ENCODE peak calls at places on chromosomes 13 and 19, in seven cellular contexts. Y, T, G, J, E, W and A are unnamed samples.

GRCh38 chr19:49391581-49392399 is 3.7 kb downstream of the KASH5 start:
- DNase-seq in Y (peak), T (peak), G (peak), J (peak), E (peak), W (peak), A (peak)

GRCh38 chr13:69363360-69363759 is 744.3 kb upstream of the ATXN8OS start:
- DNase-seq in Y (no peak), T (no peak), G (no peak), J (no peak), E (no peak), W (no peak), A (no peak)

GRCh38 chr13:44364019-44364418 is 9.6 kb upstream of the SERP2 start:
- DNase-seq in Y (no peak), T (no peak), G (no peak), J (no peak), E (no peak), W (no peak), A (no peak)

GRCh38 chr19:44903602-44904425 is 1.8 kb upstream of the APOE start:
- DNase-seq in Y (peak), T (peak), G (peak), J (peak), E (peak), W (peak), A (peak)

GRCh38 chr13:50410921-50411712 is 395.9 kb downstream of the KCNRG start:
- DNase-seq in Y (peak), T (peak), G (no peak), J (no peak), E (peak), W (peak), A (no peak)

GRCh38 chr13:24982333-24982999 is 113.5 kb upstream of the PABPC3 start:
- DNase-seq in Y (no peak), T (no peak), G (peak), J (no peak), E (no peak), W (no peak), A (no peak)

GRCh38 chr19:16447015-16447384 is 24.8 kb downstream of the EPS15L1 start:
- DNase-seq in Y (peak), T (peak), G (peak), J (peak), E (peak), W (peak), A (peak)

GRCh38 chr13:32984857-32985626 is 31.2 kb upstream of the KL start:
- DNase-seq in Y (no peak), T (peak), G (no peak), J (no peak), E (no peak), W (peak), A (no peak)

GRCh38 chr13:31859546-31859945 is 120.2 kb downstream of the RXFP2 start:
- DNase-seq in Y (no peak), T (no peak), G (no peak), J (no peak), E (peak), W (no peak), A (no peak)

GRCh38 chr19:10431254-10431942 is 11.1 kb downstream of the PDE4A start:
- DNase-seq in Y (peak), T (no peak), G (peak), J (no peak), E (peak), W (no peak), A (peak)

GRCh38 chr13:92390217-92390616 is 836.4 kb upstream of the GPC6 start:
- DNase-seq in Y (no peak), T (no peak), G (no peak), J (no peak), E (no peak), W (no peak), A (no peak)

GRCh38 chr19:47623151-47623920 is 14.4 kb downstream of the BICRA start:
- DNase-seq in Y (no peak), T (no peak), G (no peak), J (no peak), E (no peak), W (no peak), A (no peak)

GRCh38 chr19:45161715-45162463 is 1.1 kb upstream of the NKPD1 start:
- DNase-seq in Y (no peak), T (no peak), G (no peak), J (no peak), E (peak), W (peak), A (peak)

GRCh38 chr19:1275260-1275975 is at the start of gene FAM174C:
- DNase-seq in Y (peak), T (peak), G (peak), J (peak), E (peak), W (peak), A (peak)

GRCh38 chr19:45448887-45449299 is 18.9 kb upstream of the FOSB start:
- DNase-seq in Y (peak), T (peak), G (no peak), J (no peak), E (no peak), W (peak), A (no peak)

GRCh38 chr19:7295912-7296486 is 1.8 kb upstream of the INSR start:
- DNase-seq in Y (no peak), T (no peak), G (no peak), J (no peak), E (no peak), W (no peak), A (no peak)

GRCh38 chr13:102128216-102128800 is 273.5 kb downstream of the FGF14 start:
- DNase-seq in Y (peak), T (peak), G (no peak), J (no peak), E (peak), W (peak), A (peak)

GRCh38 chr13:112671359-112671758 is 18.5 kb upstream of the ATP11A start:
- DNase-seq in Y (no peak), T (no peak), G (no peak), J (no peak), E (no peak), W (no peak), A (no peak)

DNA sequence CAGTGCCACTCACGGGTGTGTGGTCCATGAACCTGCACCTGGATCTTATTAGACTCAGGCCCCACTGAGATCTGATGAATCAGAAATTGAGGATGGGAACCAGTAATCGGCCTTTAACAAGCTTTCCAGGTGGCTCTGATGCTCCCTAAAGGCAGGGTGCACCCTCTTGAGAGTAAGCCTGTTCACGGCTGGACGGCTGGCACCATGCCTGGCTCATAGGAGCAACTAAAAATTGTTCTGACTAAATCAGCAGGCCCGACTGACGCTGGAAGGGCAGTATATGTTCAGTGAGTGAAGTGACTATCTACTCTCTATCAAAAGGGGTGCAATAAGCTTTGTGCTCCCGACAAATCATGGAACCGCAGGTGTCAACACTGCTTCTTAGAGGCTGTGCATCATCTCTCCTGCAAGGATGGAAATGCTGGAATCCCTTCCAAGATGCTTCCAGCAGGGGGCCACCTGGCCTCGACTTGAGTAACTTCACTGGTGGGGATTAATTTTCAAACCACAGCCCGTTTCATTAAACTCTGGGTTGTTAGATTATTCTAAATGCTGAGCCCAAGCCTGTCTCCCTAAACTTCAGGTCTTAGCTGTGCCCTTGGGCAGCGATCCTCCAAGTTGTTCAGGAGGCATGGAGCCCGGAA is 28.4 kb downstream of the TMTC4 start:
- DNase-seq in Y (peak), T (peak), G (no peak), J (no peak), E (peak), W (peak), A (no peak)
- TF ChIP-seq CTCF in Y (peak), T (peak), G (no peak), J (no peak), E (peak), W (peak), A (no peak)

GRCh38 chr19:28563964-28564914 is 648.7 kb downstream of the UQCRFS1 start:
- DNase-seq in Y (no peak), T (no peak), G (no peak), J (no peak), E (no peak), W (no peak), A (no peak)

GRCh38 chr19:28558783-28559182 is 654.2 kb downstream of the UQCRFS1 start:
- DNase-seq in Y (no peak), T (no peak), G (no peak), J (no peak), E (no peak), W (no peak), A (no peak)

GRCh38 chr19:28556371-28556770 is 656.6 kb downstream of the UQCRFS1 start:
- DNase-seq in Y (no peak), T (no peak), G (no peak), J (no peak), E (no peak), W (no peak), A (no peak)

GRCh38 chr19:28555317-28555716 is 657.6 kb downstream of the UQCRFS1 start:
- DNase-seq in Y (no peak), T (no peak), G (no peak), J (no peak), E (no peak), W (no peak), A (no peak)

DNA sequence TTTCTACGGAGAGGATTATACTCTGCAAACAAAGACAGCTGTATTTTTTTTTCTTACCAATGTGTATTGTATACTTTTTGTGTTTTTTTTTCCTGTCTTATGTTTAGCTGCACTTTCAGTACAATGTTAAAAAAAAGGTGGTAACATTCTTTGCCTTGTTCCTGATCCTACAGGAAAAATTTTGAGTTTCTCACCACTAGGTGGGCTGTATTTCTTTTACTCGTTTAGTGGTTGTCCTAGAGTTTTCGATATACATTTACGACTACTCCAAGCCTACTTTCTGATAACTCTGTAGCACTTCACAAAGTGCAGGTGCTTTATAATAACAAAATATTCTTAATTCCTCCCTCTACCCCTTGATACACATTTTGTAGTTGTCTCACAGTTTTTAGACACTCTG is 652.2 kb downstream of the UQCRFS1 start:
- DNase-seq in Y (no peak), T (no peak), G (no peak), J (no peak), E (no peak), W (no peak), A (no peak)
- TF ChIP-seq CTCF in Y (no peak), T (no peak), G (no peak), J (no peak), E (no peak), W (no peak), A (no peak)

GRCh38 chr19:12090807-12091206 is 26.3 kb downstream of the ZNF844 start:
- DNase-seq in Y (peak), T (peak), G (peak), J (peak), E (peak), W (peak), A (peak)
- TF ChIP-seq CTCF in Y (peak), T (peak), G (peak), J (peak), E (peak), W (peak), A (peak)

GRCh38 chr13:51804295-51805172 is 571 bp upstream of the DHRS12 start:
- DNase-seq in Y (no peak), T (no peak), G (peak), J (no peak), E (no peak), W (no peak), A (peak)

GRCh38 chr13:51805313-51805712 is 1.4 kb upstream of the DHRS12 start:
- DNase-seq in Y (no peak), T (no peak), G (no peak), J (no peak), E (no peak), W (no peak), A (no peak)

GRCh38 chr13:51803018-51803417 is 945 bp downstream of the DHRS12 start:
- DNase-seq in Y (no peak), T (no peak), G (peak), J (no peak), E (no peak), W (no peak), A (no peak)

GRCh38 chr13:51802601-51803000 is 1.4 kb downstream of the DHRS12 start:
- DNase-seq in Y (no peak), T (no peak), G (no peak), J (no peak), E (no peak), W (no peak), A (no peak)

GRCh38 chr13:51803422-51804294 is at the start of gene DHRS12:
- DNase-seq in Y (peak), T (peak), G (peak), J (peak), E (peak), W (peak), A (peak)
- TF ChIP-seq CTCF in Y (no peak), T (no peak), G (no peak), J (no peak), E (peak), W (no peak), A (peak)

DNA sequence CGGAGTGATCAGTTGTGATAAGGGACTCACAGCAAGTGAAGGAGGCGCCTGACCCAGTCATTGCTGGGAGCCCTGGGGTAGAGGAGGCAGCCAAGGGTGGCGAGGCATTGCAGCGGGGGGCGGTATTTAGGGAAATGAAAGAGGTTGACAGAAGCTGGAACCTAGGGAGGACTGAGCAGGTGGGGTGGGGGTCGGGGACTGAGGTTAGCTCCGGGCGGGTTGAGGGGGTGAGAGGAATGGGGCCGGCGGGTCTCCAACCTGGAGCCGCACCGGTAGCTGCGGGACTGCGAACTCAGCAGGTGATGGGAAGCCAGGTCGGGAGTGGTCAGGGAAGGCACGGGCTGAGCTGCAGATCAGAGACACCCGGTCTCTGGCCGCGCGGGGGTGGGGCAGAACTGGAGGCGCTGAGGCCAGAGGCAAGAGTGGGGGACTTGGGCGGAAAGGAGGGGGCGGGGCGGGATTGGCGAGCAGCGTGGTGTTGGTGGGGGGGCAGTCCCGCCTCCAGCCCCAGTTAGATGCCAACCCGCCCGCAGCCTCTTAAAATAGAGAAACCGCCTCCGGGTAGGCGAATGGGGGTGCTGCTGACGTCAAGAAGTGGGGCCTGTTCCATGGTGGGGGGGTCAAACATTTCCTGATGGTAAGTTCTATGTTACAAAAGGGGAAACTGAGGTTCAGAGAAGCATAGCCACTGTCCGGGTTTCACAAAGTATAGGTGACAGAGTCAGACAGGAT is 1.5 kb downstream of the MAST3 start:
- DNase-seq in Y (no peak), T (no peak), G (no peak), J (no peak), E (no peak), W (no peak), A (peak)
- TF ChIP-seq CTCF in Y (no peak), T (no peak), G (no peak), J (no peak), E (no peak), W (no peak), A (no peak)

GRCh38 chr19:30799854-30800755 is 427.9 kb downstream of the ZNF536 start:
- DNase-seq in Y (peak), T (no peak), G (peak), J (no peak), E (no peak), W (no peak), A (no peak)
- TF ChIP-seq CTCF in Y (peak), T (peak), G (peak), J (peak), E (peak), W (peak), A (peak)

DNA sequence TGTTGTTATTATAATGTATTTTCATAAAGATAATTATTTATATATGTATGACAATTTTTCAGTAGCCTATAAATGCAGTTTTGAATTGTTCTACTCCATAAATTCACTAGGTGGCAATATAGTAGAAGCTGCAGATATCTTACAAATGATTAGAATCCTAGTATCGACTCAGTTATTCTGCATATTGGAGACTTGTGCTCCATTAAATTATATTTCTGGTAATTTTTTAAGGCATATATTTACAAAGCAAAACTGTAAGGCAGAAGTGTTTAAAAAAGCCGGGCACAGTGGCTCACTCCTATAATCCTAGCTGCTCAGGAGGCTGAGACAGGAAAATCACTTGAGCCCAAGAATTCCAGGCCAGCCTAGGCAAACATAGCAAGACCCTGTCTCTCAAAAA is 58.7 kb downstream of the DPY19L3 start:
- DNase-seq in Y (peak), T (peak), G (no peak), J (no peak), E (peak), W (peak), A (no peak)
- TF ChIP-seq CTCF in Y (peak), T (peak), G (no peak), J (peak), E (peak), W (peak), A (peak)

DNA sequence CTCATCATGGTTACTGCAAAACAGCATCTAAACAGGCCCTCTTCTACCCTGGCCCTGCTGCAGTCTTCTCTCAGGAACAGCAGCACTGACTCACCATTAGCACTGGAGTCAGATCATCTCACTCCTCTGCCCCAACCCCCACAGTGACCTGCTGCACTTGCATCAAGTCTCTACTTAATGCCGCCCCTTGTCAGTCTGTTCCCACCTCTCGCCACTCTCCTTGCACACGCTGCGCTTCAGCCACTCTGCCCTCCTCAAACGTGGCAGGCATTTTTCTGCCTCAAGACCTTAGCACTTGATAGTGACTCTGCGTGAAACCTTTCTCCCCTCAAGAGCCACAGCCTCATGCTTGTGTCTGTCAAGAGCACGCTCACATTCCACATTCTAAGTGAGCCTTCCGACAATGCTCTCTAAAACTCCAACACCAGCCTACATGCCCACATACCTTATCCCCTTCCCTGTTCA is 22.1 kb downstream of the MIPEP start:
- DNase-seq in Y (peak), T (peak), G (no peak), J (no peak), E (peak), W (peak), A (no peak)
- TF ChIP-seq CTCF in Y (no peak), T (no peak), G (no peak), J (no peak), E (no peak), W (no peak), A (no peak)

GRCh38 chr13:20193142-20193923 is 595 bp upstream of the GJB2 start:
- DNase-seq in Y (no peak), T (no peak), G (no peak), J (peak), E (no peak), W (no peak), A (peak)
- TF ChIP-seq CTCF in Y (no peak), T (no peak), G (no peak), J (no peak), E (no peak), W (no peak), A (no peak)

DNA sequence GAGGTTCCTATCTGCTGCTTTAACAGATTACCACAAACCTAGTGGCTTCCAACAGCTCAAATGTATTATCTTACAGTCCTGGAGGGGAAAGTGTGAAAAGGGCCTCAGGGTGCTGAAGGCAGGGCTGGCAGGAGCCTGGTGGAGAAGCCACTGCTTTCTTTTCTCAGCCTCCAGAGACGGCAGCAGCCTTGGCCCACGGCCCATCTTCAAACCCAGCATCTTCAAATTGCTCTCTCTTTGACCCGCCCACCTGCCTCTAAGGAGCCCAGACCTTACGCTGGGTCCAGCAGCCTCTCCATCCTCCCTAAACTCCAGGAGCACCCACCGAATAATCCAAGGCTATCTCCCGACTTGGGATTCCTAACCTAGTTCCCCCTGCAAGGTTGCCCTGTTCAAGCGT is 35.6 kb downstream of the C13orf46 start:
- DNase-seq in Y (no peak), T (no peak), G (no peak), J (no peak), E (peak), W (no peak), A (no peak)
- TF ChIP-seq CTCF in Y (no peak), T (no peak), G (no peak), J (no peak), E (no peak), W (no peak), A (no peak)